ENCODE peak calls at places on chromosomes 5 and 9, in eight cellular contexts. Y, A, K, L, W, Q, C and I are unnamed samples.

GRCh38 chr5:5276471-5276870 is 136.3 kb downstream of the ADAMTS16 start:
- DNase-seq in Y (no peak), L (no peak), C (no peak), W (no peak), K (no peak), A (no peak), Q (no peak), I (no peak)

GRCh38 chr9:34988218-34989055 is 1.1 kb upstream of the DNAJB5 start:
- DNase-seq in L (no peak), W (no peak), K (no peak), Q (peak), A (peak), C (peak), Y (no peak), I (no peak)

GRCh38 chr9:69400470-69400869 is 75.5 kb downstream of the ENTREP1 start:
- DNase-seq in Q (no peak), Y (no peak), K (no peak), A (no peak), W (no peak), C (no peak), L (no peak), I (no peak)

GRCh38 chr9:9901624-9902023 is 711.2 kb downstream of the PTPRD start:
- DNase-seq in A (no peak), Q (no peak), L (no peak), K (no peak), W (no peak), Y (no peak), C (no peak), I (no peak)

GRCh38 chr5:174323878-174324281 is 278.4 kb downstream of the NSG2 start:
- DNase-seq in Q (peak), C (peak), L (peak), K (peak), A (no peak), Y (no peak), W (peak), I (no peak)

GRCh38 chr9:35293381-35293780 is 131.6 kb downstream of the UNC13B start:
- DNase-seq in A (no peak), K (no peak), W (no peak), Q (peak), C (peak), Y (no peak), L (no peak), I (no peak)

GRCh38 chr5:10304932-10305331 is 2.8 kb downstream of the CMBL start:
- DNase-seq in L (no peak), Q (peak), C (no peak), K (no peak), A (no peak), W (no peak), Y (no peak), I (no peak)

GRCh38 chr5:17402291-17403121 is 95.5 kb upstream of the TAF11L2 start:
- DNase-seq in C (peak), W (no peak), Q (peak), Y (no peak), L (no peak), K (peak), A (no peak), I (no peak)

GRCh38 chr5:177552839-177553455 is 1.4 kb downstream of the FAM193B start:
- DNase-seq in W (no peak), Y (no peak), K (no peak), L (no peak), C (peak), A (no peak), Q (no peak), I (no peak)

GRCh38 chr5:96962540-96962991 is 26.7 kb downstream of the LNPEP start:
- DNase-seq in Y (no peak), C (no peak), A (no peak), Q (no peak), K (no peak), L (no peak), W (no peak), I (no peak)

GRCh38 chr5:96961053-96961452 is 25.2 kb downstream of the LNPEP start:
- DNase-seq in L (no peak), A (no peak), W (no peak), K (no peak), C (no peak), Q (no peak), Y (no peak), I (no peak)

GRCh38 chr5:96966801-96967200 is 30.9 kb downstream of the LNPEP start:
- DNase-seq in C (no peak), K (no peak), Y (no peak), A (no peak), L (no peak), W (no peak), Q (no peak), I (no peak)

GRCh38 chr5:96967400-96967799 is 31.5 kb downstream of the LNPEP start:
- DNase-seq in Y (no peak), C (no peak), K (no peak), L (no peak), Q (no peak), A (no peak), W (no peak), I (no peak)

DNA sequence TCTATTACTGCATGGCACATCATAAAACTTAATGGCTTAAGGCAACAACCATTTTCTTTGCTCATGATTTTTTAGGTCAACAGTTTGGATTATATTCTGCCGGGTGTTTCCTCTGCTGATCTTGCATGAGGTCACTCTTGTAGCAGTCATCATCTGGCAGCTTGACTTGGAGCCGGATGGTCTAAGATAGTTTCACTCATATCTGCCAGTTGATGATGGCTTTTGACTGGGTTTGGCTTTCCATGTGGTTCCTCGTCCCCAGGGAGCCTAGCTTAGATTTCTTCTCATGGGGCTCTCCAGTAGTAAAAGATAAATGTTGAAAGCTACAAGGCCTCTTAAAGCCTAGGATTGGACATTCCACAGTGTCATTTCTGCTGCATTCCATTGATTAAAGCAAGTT is 27.4 kb downstream of the LNPEP start:
- DNase-seq in L (peak), K (no peak), A (peak), W (peak), Q (no peak), C (no peak), Y (no peak), I (peak)
- H3K27ac ChIP-seq in L (peak), K (no peak), A (no peak), W (no peak), Q (no peak), C (no peak), Y (peak), I (peak)

GRCh38 chr5:150614651-150615040 is 25.8 kb upstream of the SYNPO start:
- DNase-seq in C (no peak), L (no peak), W (no peak), K (no peak), Y (no peak), A (no peak), Q (no peak), I (no peak)
- H3K27ac ChIP-seq in C (no peak), L (no peak), W (no peak), K (no peak), Y (peak), A (no peak), Q (no peak), I (peak)

DNA sequence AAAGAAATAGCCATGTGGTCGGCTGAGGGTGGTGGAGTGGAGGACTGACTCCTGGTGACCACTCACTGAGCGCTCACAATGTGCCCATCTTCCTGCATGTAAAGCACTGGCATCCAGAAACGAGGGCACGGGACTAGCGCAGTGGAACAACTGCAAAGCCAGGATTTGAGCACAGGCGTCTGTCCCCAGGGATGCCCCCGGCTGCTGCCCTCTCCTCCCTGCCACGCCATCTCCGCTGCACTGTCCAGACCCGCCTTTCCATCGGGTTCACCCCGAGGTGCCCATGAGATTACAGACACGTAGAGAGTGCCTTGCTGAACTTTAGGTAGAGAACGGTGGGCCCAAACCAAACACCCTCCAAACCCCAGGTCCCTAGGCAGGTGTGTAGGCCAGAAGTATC is 44.7 kb downstream of the PRRT1B start:
- DNase-seq in Y (no peak), W (no peak), C (no peak), L (no peak), Q (no peak), A (no peak), K (no peak), I (no peak)
- H3K27ac ChIP-seq in Y (no peak), W (no peak), C (no peak), L (no peak), Q (no peak), A (no peak), K (no peak), I (no peak)

GRCh38 chr9:37965116-37965515 is 61.2 kb upstream of the SLC25A51 start:
- DNase-seq in L (no peak), C (no peak), Y (no peak), W (no peak), A (no peak), K (no peak), Q (no peak), I (no peak)

GRCh38 chr9:37966443-37967271 is 62.7 kb upstream of the SLC25A51 start:
- DNase-seq in W (peak), A (peak), L (peak), Q (no peak), C (no peak), K (no peak), Y (no peak), I (no peak)

GRCh38 chr9:37967272-37967581 is 63.3 kb upstream of the SLC25A51 start:
- DNase-seq in L (no peak), Q (no peak), K (no peak), C (no peak), A (no peak), Y (no peak), W (no peak), I (no peak)

GRCh38 chr9:37963936-37964739 is 60.2 kb upstream of the SLC25A51 start:
- DNase-seq in C (no peak), W (peak), L (peak), A (peak), K (no peak), Y (peak), Q (no peak), I (no peak)

GRCh38 chr9:37964740-37965081 is 60.8 kb upstream of the SLC25A51 start:
- DNase-seq in Q (no peak), L (no peak), A (no peak), Y (no peak), K (no peak), C (no peak), W (no peak), I (no peak)
- H3K27ac ChIP-seq in Q (no peak), L (peak), A (peak), Y (peak), K (no peak), C (no peak), W (peak), I (peak)

GRCh38 chr5:151475378-151475777 is 28.0 kb downstream of the SLC36A1 start:
- DNase-seq in L (no peak), C (no peak), W (no peak), Y (no peak), Q (no peak), A (no peak), K (no peak), I (no peak)
- H3K27ac ChIP-seq in L (no peak), C (no peak), W (no peak), Y (no peak), Q (no peak), A (no peak), K (no peak), I (no peak)

DNA sequence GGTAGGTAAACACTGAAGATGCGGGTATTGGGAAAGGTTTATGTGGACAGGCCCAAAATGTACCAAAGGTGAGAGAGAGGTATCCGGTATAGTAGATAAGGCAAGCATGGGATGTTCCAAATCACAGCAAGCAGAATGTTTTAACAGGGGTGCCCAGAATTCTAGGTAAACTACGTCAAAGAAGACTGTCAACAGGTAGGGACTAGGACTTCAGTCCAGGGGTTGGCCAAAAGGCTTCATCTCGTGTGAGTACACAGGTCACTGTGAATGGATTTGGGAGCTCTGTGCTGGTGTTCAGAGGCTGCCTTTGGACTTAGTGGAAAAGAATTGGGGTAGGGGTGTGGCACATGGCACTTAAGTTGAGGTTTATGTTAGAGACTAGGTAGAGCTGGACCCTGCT is 66.4 kb downstream of the PIK3R1 start:
- DNase-seq in Q (no peak), L (no peak), C (no peak), A (no peak), K (no peak), W (no peak), Y (no peak), I (no peak)
- H3K27ac ChIP-seq in Q (no peak), L (no peak), C (no peak), A (peak), K (no peak), W (no peak), Y (no peak), I (peak)